ENCODE peak calls at places on chromosomes 13 and 19, in seven cellular contexts. One of them, this sample, is unnamed. For H3K4me1, the result is how much of the 10 kb centered on the place peaks cover.

GRCh38 chr13:25529425-25529824 is 157.7 kb downstream of the ATP8A2 start:
- DNase-seq in SK-N-SH: no peak
- DNase-seq in stomach: no peak
- DNase-seq in suprapubic skin: no peak
- DNase-seq in transverse colon: no peak
- DNase-seq in K562: no peak
- DNase-seq in upper lobe of left lung: no peak
- DNase-seq in this sample: no peak

GRCh38 chr19:15170345-15170744 is 30.4 kb downstream of the NOTCH3 start:
- DNase-seq in transverse colon: no peak
- DNase-seq in suprapubic skin: no peak
- DNase-seq in upper lobe of left lung: no peak
- DNase-seq in stomach: no peak
- DNase-seq in SK-N-SH: no peak
- DNase-seq in K562: peak
- DNase-seq in this sample: no peak

GRCh38 chr13:87314822-87315221 is 356.3 kb upstream of the SLITRK5 start:
- DNase-seq in suprapubic skin: no peak
- DNase-seq in transverse colon: no peak
- DNase-seq in upper lobe of left lung: no peak
- DNase-seq in stomach: no peak
- DNase-seq in K562: no peak
- DNase-seq in SK-N-SH: no peak
- DNase-seq in this sample: no peak

GRCh38 chr13:46803586-46803985 is 6.6 kb upstream of the ESD start:
- DNase-seq in upper lobe of left lung: no peak
- DNase-seq in stomach: no peak
- DNase-seq in SK-N-SH: no peak
- DNase-seq in transverse colon: no peak
- DNase-seq in suprapubic skin: no peak
- DNase-seq in K562: no peak
- DNase-seq in this sample: no peak

GRCh38 chr13:51980918-51981317 is 30.3 kb downstream of the ATP7B start:
- DNase-seq in transverse colon: no peak
- DNase-seq in SK-N-SH: no peak
- DNase-seq in suprapubic skin: no peak
- DNase-seq in upper lobe of left lung: no peak
- DNase-seq in stomach: no peak
- DNase-seq in K562: no peak
- DNase-seq in this sample: no peak

GRCh38 chr13:23175920-23176319 is 4.9 kb upstream of the SGCG start:
- DNase-seq in suprapubic skin: no peak
- DNase-seq in K562: no peak
- DNase-seq in upper lobe of left lung: no peak
- DNase-seq in stomach: no peak
- DNase-seq in transverse colon: no peak
- DNase-seq in SK-N-SH: no peak
- DNase-seq in this sample: no peak

GRCh38 chr19:47526798-47527197 is 11.9 kb upstream of the NAPA start:
- DNase-seq in upper lobe of left lung: no peak
- DNase-seq in stomach: no peak
- DNase-seq in transverse colon: no peak
- DNase-seq in K562: no peak
- DNase-seq in SK-N-SH: no peak
- DNase-seq in suprapubic skin: no peak
- DNase-seq in this sample: no peak

GRCh38 chr19:49920624-49921363 is 8.2 kb upstream of the ATF5 start:
- DNase-seq in SK-N-SH: no peak
- DNase-seq in stomach: no peak
- DNase-seq in transverse colon: peak
- DNase-seq in upper lobe of left lung: no peak
- DNase-seq in K562: no peak
- DNase-seq in suprapubic skin: no peak
- DNase-seq in this sample: no peak

GRCh38 chr13:54647275-54647674 is 1618.7 kb downstream of the OLFM4 start:
- DNase-seq in stomach: no peak
- DNase-seq in suprapubic skin: no peak
- DNase-seq in transverse colon: no peak
- DNase-seq in upper lobe of left lung: no peak
- DNase-seq in K562: no peak
- DNase-seq in SK-N-SH: no peak
- DNase-seq in this sample: no peak

GRCh38 chr13:25001807-25002206 is 94.1 kb upstream of the PABPC3 start:
- DNase-seq in K562: no peak
- DNase-seq in suprapubic skin: no peak
- DNase-seq in transverse colon: no peak
- DNase-seq in stomach: no peak
- DNase-seq in SK-N-SH: no peak
- DNase-seq in upper lobe of left lung: no peak
- DNase-seq in this sample: no peak

GRCh38 chr13:19664481-19665230 is 31.2 kb downstream of the MPHOSPH8 start:
- DNase-seq in transverse colon: no peak
- DNase-seq in K562: no peak
- DNase-seq in stomach: no peak
- DNase-seq in upper lobe of left lung: no peak
- DNase-seq in suprapubic skin: no peak
- DNase-seq in SK-N-SH: no peak
- DNase-seq in this sample: no peak

GRCh38 chr13:51168623-51169022 is 53.6 kb upstream of the FAM124A start:
- DNase-seq in transverse colon: no peak
- DNase-seq in SK-N-SH: no peak
- DNase-seq in stomach: no peak
- DNase-seq in upper lobe of left lung: no peak
- DNase-seq in K562: no peak
- DNase-seq in suprapubic skin: no peak
- DNase-seq in this sample: no peak

GRCh38 chr19:6362024-6362344 is 653 bp downstream of the CLPP start:
- DNase-seq in stomach: peak
- DNase-seq in suprapubic skin: no peak
- DNase-seq in K562: no peak
- DNase-seq in upper lobe of left lung: no peak
- DNase-seq in transverse colon: no peak
- DNase-seq in SK-N-SH: no peak
- DNase-seq in this sample: peak

GRCh38 chr13:76019421-76020044 is 383.4 kb downstream of the LMO7 start:
- DNase-seq in stomach: no peak
- DNase-seq in transverse colon: no peak
- DNase-seq in K562: no peak
- DNase-seq in suprapubic skin: no peak
- DNase-seq in SK-N-SH: peak
- DNase-seq in upper lobe of left lung: no peak
- DNase-seq in this sample: peak

GRCh38 chr13:81929988-81930387 is 1589.1 kb upstream of the SPRY2 start:
- DNase-seq in K562: no peak
- DNase-seq in suprapubic skin: no peak
- DNase-seq in SK-N-SH: peak
- DNase-seq in upper lobe of left lung: no peak
- DNase-seq in stomach: no peak
- DNase-seq in transverse colon: no peak
- DNase-seq in this sample: no peak

GRCh38 chr13:27578121-27579030 is 42.0 kb downstream of the LNX2 start:
- DNase-seq in stomach: no peak
- DNase-seq in SK-N-SH: no peak
- DNase-seq in transverse colon: no peak
- DNase-seq in K562: no peak
- DNase-seq in upper lobe of left lung: no peak
- DNase-seq in suprapubic skin: no peak
- DNase-seq in this sample: no peak

GRCh38 chr19:11931051-11931450 is 6.1 kb downstream of the ZNF700 start:
- DNase-seq in K562: no peak
- DNase-seq in transverse colon: peak
- DNase-seq in suprapubic skin: no peak
- DNase-seq in stomach: no peak
- DNase-seq in SK-N-SH: no peak
- DNase-seq in upper lobe of left lung: peak
- DNase-seq in this sample: no peak

GRCh38 chr13:100566543-100566942 is 22.0 kb downstream of the GGACT start:
- DNase-seq in upper lobe of left lung: no peak
- DNase-seq in stomach: no peak
- DNase-seq in K562: no peak
- DNase-seq in suprapubic skin: no peak
- DNase-seq in transverse colon: no peak
- DNase-seq in SK-N-SH: no peak
- DNase-seq in this sample: no peak

GRCh38 chr19:54279441-54279962 is 1.4 kb downstream of the LILRB2 start:
- DNase-seq in upper lobe of left lung: no peak
- DNase-seq in stomach: no peak
- DNase-seq in SK-N-SH: no peak
- DNase-seq in K562: no peak
- DNase-seq in transverse colon: no peak
- DNase-seq in suprapubic skin: peak
- DNase-seq in this sample: peak

GRCh38 chr13:114282143-114282685 is 813 bp downstream of the UPF3A start:
- DNase-seq in suprapubic skin: peak
- DNase-seq in upper lobe of left lung: peak
- DNase-seq in transverse colon: peak
- DNase-seq in SK-N-SH: peak
- DNase-seq in stomach: peak
- DNase-seq in K562: peak
- DNase-seq in this sample: peak

GRCh38 chr13:30526612-30527217 is 61.0 kb upstream of the HMGB1 start:
- DNase-seq in transverse colon: no peak
- DNase-seq in suprapubic skin: peak
- DNase-seq in K562: no peak
- DNase-seq in stomach: no peak
- DNase-seq in upper lobe of left lung: no peak
- DNase-seq in SK-N-SH: peak
- DNase-seq in this sample: no peak

GRCh38 chr19:38071647-38072046 is 152.4 kb downstream of the DPF1 start:
- DNase-seq in stomach: no peak
- DNase-seq in transverse colon: no peak
- DNase-seq in K562: no peak
- DNase-seq in SK-N-SH: no peak
- DNase-seq in upper lobe of left lung: no peak
- DNase-seq in suprapubic skin: no peak
- DNase-seq in this sample: no peak
- TF ChIP-seq EP300 in stomach: no peak
- TF ChIP-seq EP300 in transverse colon: no peak
- TF ChIP-seq EP300 in K562: no peak
- TF ChIP-seq EP300 in SK-N-SH: no peak
- TF ChIP-seq EP300 in upper lobe of left lung: no peak
- TF ChIP-seq EP300 in suprapubic skin: no peak
- TF ChIP-seq EP300 in this sample: no peak

DNA sequence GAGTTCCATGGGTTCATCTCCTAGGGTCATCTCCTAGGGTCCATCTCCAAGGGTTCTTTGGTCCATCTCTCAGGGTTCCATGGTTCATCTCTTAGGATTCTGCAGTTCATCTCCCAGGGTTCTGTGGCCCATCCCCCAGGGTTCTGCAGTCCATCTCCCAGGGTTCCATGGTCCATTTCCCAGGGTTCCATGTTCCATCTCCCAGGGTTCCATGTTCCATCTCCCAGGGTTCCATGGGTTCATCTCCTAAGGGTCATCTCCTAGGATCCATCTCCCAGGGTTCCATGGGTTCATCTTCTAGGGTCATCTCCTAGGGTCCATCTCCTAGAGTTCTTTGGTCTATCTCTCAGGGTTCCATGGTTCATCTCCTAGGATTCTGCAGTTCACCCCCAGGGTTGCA is 4.9 kb downstream of the TMEM59L start:
- DNase-seq in suprapubic skin: no peak
- DNase-seq in K562: no peak
- DNase-seq in stomach: no peak
- DNase-seq in upper lobe of left lung: no peak
- DNase-seq in SK-N-SH: no peak
- DNase-seq in transverse colon: no peak
- DNase-seq in this sample: no peak
- TF ChIP-seq POLR2AphosphoS5 in suprapubic skin: no peak
- TF ChIP-seq POLR2AphosphoS5 in K562: no peak
- TF ChIP-seq POLR2AphosphoS5 in stomach: no peak
- TF ChIP-seq POLR2AphosphoS5 in upper lobe of left lung: no peak
- TF ChIP-seq POLR2AphosphoS5 in SK-N-SH: no peak
- TF ChIP-seq POLR2AphosphoS5 in transverse colon: no peak
- TF ChIP-seq POLR2AphosphoS5 in this sample: no peak

DNA sequence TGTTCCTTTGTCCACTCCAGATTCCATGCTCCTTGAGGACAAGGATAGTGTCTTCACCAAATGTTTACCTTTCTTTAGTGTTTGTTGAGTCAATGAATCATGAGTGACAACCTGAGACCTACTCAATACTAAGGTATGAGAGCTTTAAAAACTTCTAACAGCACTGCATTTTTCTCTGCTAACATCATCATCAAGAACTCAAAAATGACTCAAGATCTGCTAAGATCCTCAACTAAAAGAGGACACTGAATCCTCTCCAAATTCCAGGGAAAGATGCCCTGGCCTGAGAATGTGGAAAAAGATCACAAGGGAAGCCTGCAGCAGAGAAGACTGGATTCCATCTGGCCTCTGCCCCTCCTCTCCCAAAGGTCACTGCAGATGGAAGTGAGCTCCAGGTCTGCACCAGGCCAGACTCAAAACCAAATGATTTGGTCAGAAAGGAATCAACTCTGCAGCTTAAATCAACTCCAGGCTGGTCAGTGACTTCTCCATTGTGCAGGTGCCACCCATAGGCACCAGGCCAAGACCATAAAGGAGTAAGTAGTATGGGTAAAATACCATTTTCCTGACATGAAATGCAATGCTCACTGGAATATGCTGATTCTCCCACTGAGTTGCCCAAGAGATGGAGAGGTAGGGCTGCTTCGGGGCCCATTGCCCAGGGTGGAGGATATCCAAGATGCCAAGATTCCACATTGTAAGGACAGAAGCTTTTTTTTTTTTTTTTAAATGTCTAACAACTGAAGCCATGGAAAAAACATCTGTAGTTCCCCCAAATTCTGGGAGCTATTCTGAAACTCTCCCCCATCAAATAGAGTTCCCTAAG is 89.5 kb upstream of the DOCK9 start:
- DNase-seq in upper lobe of left lung: no peak
- DNase-seq in transverse colon: no peak
- DNase-seq in stomach: no peak
- DNase-seq in K562: no peak
- DNase-seq in SK-N-SH: no peak
- DNase-seq in suprapubic skin: no peak
- DNase-seq in this sample: no peak
- H3K4me1 ChIP-seq in upper lobe of left lung: under half
- H3K4me1 ChIP-seq in transverse colon: under half
- H3K4me1 ChIP-seq in stomach: under half
- H3K4me1 ChIP-seq in K562: under half
- H3K4me1 ChIP-seq in SK-N-SH: under half
- H3K4me1 ChIP-seq in suprapubic skin: under half
- H3K4me1 ChIP-seq in this sample: half or more

DNA sequence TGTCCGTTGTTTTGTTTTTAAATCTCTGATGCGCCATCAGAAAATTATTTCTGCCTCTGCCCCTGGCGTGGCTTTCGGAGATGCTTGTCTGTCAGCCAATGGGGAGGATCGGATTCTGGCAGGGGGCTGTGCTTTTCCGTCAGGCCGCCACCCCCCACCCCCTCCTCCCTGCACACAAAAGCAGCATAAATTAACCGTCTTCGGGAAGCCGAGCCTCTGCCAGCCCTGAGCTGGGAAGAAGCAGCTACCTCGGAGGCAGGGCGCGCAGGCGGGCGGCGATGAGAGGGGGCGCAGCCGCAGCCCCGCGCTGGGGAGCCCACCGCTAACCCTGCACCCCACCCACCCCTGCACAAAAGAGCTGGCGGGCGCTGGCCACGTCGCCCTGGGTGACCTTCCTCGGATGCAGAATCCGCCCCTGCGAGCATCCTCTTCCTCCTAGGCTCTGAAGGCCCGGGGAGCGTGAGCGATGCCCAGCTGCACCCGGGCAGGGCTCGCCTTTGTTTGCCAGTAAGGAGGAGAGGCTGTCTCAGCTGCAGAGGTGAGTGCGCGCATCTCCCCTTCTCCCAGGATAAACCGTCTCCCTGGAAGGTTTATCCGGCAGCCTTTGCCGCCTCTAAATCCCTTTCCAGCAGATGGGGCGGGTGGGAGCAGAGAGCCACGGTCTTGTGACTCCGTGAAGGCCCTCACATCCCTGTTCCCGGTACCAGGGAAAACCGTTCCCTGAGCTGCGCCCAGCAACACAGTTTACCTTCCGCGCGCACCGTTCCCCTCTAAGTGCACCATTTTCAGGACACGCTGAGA is at the start of gene ATCAY:
- DNase-seq in K562: no peak
- DNase-seq in suprapubic skin: no peak
- DNase-seq in transverse colon: no peak
- DNase-seq in stomach: no peak
- DNase-seq in upper lobe of left lung: no peak
- DNase-seq in SK-N-SH: peak
- DNase-seq in this sample: no peak
- TF ChIP-seq EP300 in K562: no peak
- TF ChIP-seq EP300 in suprapubic skin: no peak
- TF ChIP-seq EP300 in transverse colon: no peak
- TF ChIP-seq EP300 in stomach: no peak
- TF ChIP-seq EP300 in upper lobe of left lung: no peak
- TF ChIP-seq EP300 in SK-N-SH: no peak
- TF ChIP-seq EP300 in this sample: no peak

This sample was measured in sigmoid colon.